ENCODE peak calls at places on chromosomes 7 and 10, in seven cellular contexts. L is neuronal stem cell, X is H9, N is mesendoderm, C is IMR-90, V is H1, B is mesenchymal stem cell. E is an unnamed sample.

GRCh38 chr10:598415-599170 is 90.9 kb downstream of the DIP2C start:
- DNase-seq in L (no peak), X (peak; percentile 46), N (peak; percentile 95), C (peak; percentile 98), V (no peak), B (peak; percentile 96), E (peak; percentile 90)

GRCh38 chr7:47100815-47101435 is 481.0 kb downstream of the TNS3 start:
- DNase-seq in L (peak; percentile 20), X (peak; percentile 78), N (peak; percentile 77), C (peak; percentile 43), V (peak; percentile 81), B (peak; percentile 51), E (peak; percentile 70)

GRCh38 chr10:5890519-5890878 is 456 bp downstream of the FBH1 start:
- DNase-seq in L (no peak), X (no peak), N (peak; percentile 43), C (no peak), V (no peak), B (peak; percentile 33), E (peak; percentile 15)

GRCh38 chr7:116271980-116272886 is 61.9 kb downstream of the TES start:
- DNase-seq in L (no peak), X (no peak), N (peak; percentile 41), C (peak; percentile 98), V (no peak), B (peak; percentile 95), E (peak; percentile 76)

GRCh38 chr7:44220732-44221131 is 20.0 kb downstream of the YKT6 start:
- DNase-seq in L (no peak), X (no peak), N (no peak), C (no peak), V (no peak), B (no peak), E (no peak)

GRCh38 chr10:125584954-125585353 is 98.0 kb downstream of the TEX36 start:
- DNase-seq in L (no peak), X (no peak), N (peak; percentile 51), C (no peak), V (peak; percentile 26), B (no peak), E (no peak)

GRCh38 chr7:134996097-134996550 is 9.8 kb downstream of the AGBL3 start:
- DNase-seq in L (no peak), X (no peak), N (no peak), C (peak; percentile 29), V (no peak), B (peak; percentile 52), E (no peak)

GRCh38 chr7:81410471-81411117 is 359.3 kb downstream of the HGF start:
- DNase-seq in L (no peak), X (no peak), N (no peak), C (no peak), V (no peak), B (no peak), E (peak; percentile 3)

GRCh38 chr10:115720121-115720520 is 552.9 kb downstream of the GFRA1 start:
- DNase-seq in L (no peak), X (no peak), N (no peak), C (no peak), V (no peak), B (no peak), E (no peak)

GRCh38 chr10:58439632-58440364 is 54.6 kb downstream of the TFAM start:
- DNase-seq in L (no peak), X (no peak), N (no peak), C (no peak), V (no peak), B (no peak), E (no peak)

GRCh38 chr10:58438986-58439385 is 53.8 kb downstream of the TFAM start:
- DNase-seq in L (no peak), X (no peak), N (no peak), C (no peak), V (no peak), B (no peak), E (no peak)

GRCh38 chr10:58444336-58444735 is 59.1 kb downstream of the TFAM start:
- DNase-seq in L (no peak), X (no peak), N (no peak), C (no peak), V (no peak), B (no peak), E (no peak)

GRCh38 chr10:58438340-58438739 is 53.1 kb downstream of the TFAM start:
- DNase-seq in L (no peak), X (no peak), N (no peak), C (peak; percentile 73), V (no peak), B (peak; percentile 24), E (peak; percentile 64)

GRCh38 chr10:58440484-58440883 is 55.3 kb downstream of the TFAM start:
- DNase-seq in L (no peak), X (no peak), N (no peak), C (no peak), V (no peak), B (no peak), E (no peak)
- H4K8ac ChIP-seq in L (no peak overlapping the region), X (no peak overlapping the region), N (no peak overlapping the region), C (no peak overlapping the region), V (no peak overlapping the region), B (no peak overlapping the region), E (no peak overlapping the region)

GRCh38 chr7:98112077-98112476 is 5.4 kb downstream of the LMTK2 start:
- DNase-seq in L (no peak), X (no peak), N (no peak), C (no peak), V (no peak), B (no peak), E (no peak)

GRCh38 chr7:98105942-98106544 is 619 bp upstream of the LMTK2 start:
- DNase-seq in L (no peak), X (no peak), N (no peak), C (no peak), V (no peak), B (no peak), E (peak; percentile 28)

GRCh38 chr7:98107313-98107691 is 640 bp downstream of the LMTK2 start:
- DNase-seq in L (no peak), X (no peak), N (no peak), C (no peak), V (no peak), B (no peak), E (no peak)

GRCh38 chr7:98106647-98107312 is at the start of gene LMTK2:
- DNase-seq in L (peak; percentile 94), X (peak; percentile 91), N (peak; percentile 92), C (peak; percentile 86), V (peak; percentile 100), B (peak; percentile 89), E (peak; percentile 93)

DNA sequence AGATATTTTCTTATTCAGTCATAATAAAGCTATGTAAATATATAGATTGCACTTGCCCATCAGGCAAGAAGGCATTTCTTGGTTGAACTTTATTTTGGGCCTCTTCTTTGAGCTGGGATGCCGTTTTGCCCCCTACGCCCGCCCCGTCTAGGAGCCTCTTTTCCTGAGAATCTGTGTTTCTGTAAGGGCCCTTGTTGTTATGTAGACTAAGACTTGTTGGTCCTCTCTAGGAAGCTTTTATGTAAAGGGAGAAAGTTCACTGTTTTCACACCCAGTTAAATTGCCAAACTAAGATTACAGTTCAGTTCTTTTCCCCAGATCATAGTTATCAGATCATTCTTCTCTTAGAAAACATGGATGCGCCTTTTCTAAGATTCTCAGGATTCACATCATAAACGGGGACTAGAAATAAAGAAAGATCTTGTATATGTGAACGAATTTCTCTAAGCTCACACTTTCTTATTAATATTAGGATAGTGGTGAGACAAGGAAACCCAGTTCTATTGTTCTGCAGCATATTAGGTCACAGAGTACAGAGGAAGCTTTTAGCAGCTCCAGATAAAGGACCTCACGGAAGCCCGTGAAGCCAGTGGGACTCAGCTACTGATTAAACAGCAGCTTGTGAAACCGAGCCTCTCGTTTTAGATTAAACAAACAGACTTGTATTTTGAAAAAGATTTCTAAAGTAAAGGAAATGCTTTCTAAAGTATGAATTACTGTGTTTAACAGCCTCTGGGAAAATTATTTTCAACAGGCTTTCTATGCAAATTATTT is 3.8 kb downstream of the LMTK2 start:
- DNase-seq in L (no peak), X (no peak), N (peak; percentile 67), C (peak; percentile 9), V (no peak), B (no peak), E (no peak)
- H3K9ac ChIP-seq in L (no peak overlapping the region), X (no peak overlapping the region), N (no peak overlapping the region), C (no peak overlapping the region), V (no peak overlapping the region), B (peak overlapping the region; percentile 17), E (no peak overlapping the region)

GRCh38 chr10:100222529-100222928 is 6.9 kb downstream of the CHUK start:
- DNase-seq in L (no peak), X (no peak), N (no peak), C (no peak), V (no peak), B (no peak), E (no peak)
- H4K8ac ChIP-seq in L (no peak overlapping the region), X (no peak overlapping the region), N (no peak overlapping the region), C (no peak overlapping the region), V (no peak overlapping the region), B (no peak overlapping the region), E (no peak overlapping the region)

GRCh38 chr10:87843714-87844113 is 19.6 kb downstream of the KLLN start:
- DNase-seq in L (no peak), X (no peak), N (no peak), C (no peak), V (no peak), B (no peak), E (no peak)
- H3K9ac ChIP-seq in L (no peak overlapping the region), X (no peak overlapping the region), N (no peak overlapping the region), C (no peak overlapping the region), V (no peak overlapping the region), B (peak overlapping the region; percentile 81), E (no peak overlapping the region)

GRCh38 chr10:73593110-73593509 is 2.0 kb upstream of the USP54 start:
- DNase-seq in L (no peak), X (no peak), N (no peak), C (no peak), V (no peak), B (no peak), E (no peak)
- H4K8ac ChIP-seq in L (no peak overlapping the region), X (no peak overlapping the region), N (no peak overlapping the region), C (no peak overlapping the region), V (no peak overlapping the region), B (no peak overlapping the region), E (no peak overlapping the region)

GRCh38 chr7:101858437-101859385 is 41.3 kb downstream of the CUX1 start:
- DNase-seq in L (no peak), X (no peak), N (no peak), C (no peak), V (no peak), B (no peak), E (no peak)
- H3K9ac ChIP-seq in L (no peak overlapping the region), X (no peak overlapping the region), N (no peak overlapping the region), C (no peak overlapping the region), V (no peak overlapping the region), B (peak overlapping the region; percentile 68), E (no peak overlapping the region)

GRCh38 chr7:74424291-74424880 is 29.3 kb upstream of the GTF2IRD1 start:
- DNase-seq in L (no peak), X (no peak), N (no peak), C (no peak), V (no peak), B (no peak), E (no peak)
- H4K8ac ChIP-seq in L (no peak overlapping the region), X (no peak overlapping the region), N (no peak overlapping the region), C (no peak overlapping the region), V (no peak overlapping the region), B (no peak overlapping the region), E (no peak overlapping the region)

GRCh38 chr7:11412036-11412435 is 420.0 kb downstream of the THSD7A start:
- DNase-seq in L (no peak), X (no peak), N (no peak), C (no peak), V (no peak), B (no peak), E (no peak)
- H3K9ac ChIP-seq in L (no peak overlapping the region), X (no peak overlapping the region), N (no peak overlapping the region), C (no peak overlapping the region), V (no peak overlapping the region), B (no peak overlapping the region), E (no peak overlapping the region)

GRCh38 chr10:128345331-128345730 is 219.1 kb upstream of the MKI67 start:
- DNase-seq in L (no peak), X (no peak), N (no peak), C (no peak), V (no peak), B (no peak), E (peak; percentile 87)
- H4K8ac ChIP-seq in L (no peak overlapping the region), X (no peak overlapping the region), N (no peak overlapping the region), C (no peak overlapping the region), V (no peak overlapping the region), B (no peak overlapping the region), E (no peak overlapping the region)

E was measured in trophoblast cell.